ENCODE peak calls at places on chromosomes 4 and X, in ten cellular contexts. A is pancreas, F is psoas muscle, U is MM.1S, I is cardiac muscle cell, B is iPS DF 6.9, M is lower lobe of right lung, C is tibial nerve, E is H1, S is suprapubic skin. J is an unnamed sample.

GRCh38 chr4:122898370-122899150 is 23.8 kb downstream of the NUDT6 start:
- DNase-seq in A (no peak), F (no peak), U (no peak), I (no peak), B (no peak), M (no peak), C (no peak), E (no peak), S (no peak), J (peak)

GRCh38 chr4:24234288-24234848 is 344.5 kb upstream of the PPARGC1A start:
- DNase-seq in A (no peak), F (no peak), U (no peak), I (no peak), B (no peak), M (no peak), C (no peak), E (no peak), S (no peak), J (no peak)

GRCh38 chr4:41600243-41600642 is 62.3 kb downstream of the LIMCH1 start:
- DNase-seq in A (no peak), F (no peak), U (no peak), I (no peak), B (no peak), M (no peak), C (no peak), E (no peak), S (no peak), J (peak)

GRCh38 chr4:141130947-141131545 is 2.2 kb downstream of the RNF150 start:
- DNase-seq in A (no peak), F (no peak), U (no peak), I (peak), B (no peak), M (no peak), C (no peak), E (no peak), S (no peak), J (no peak)

GRCh38 chr4:146407669-146408084 is 114.1 kb downstream of the SLC10A7 start:
- DNase-seq in A (no peak), F (no peak), U (no peak), I (no peak), B (no peak), M (no peak), C (no peak), E (no peak), S (no peak), J (no peak)

GRCh38 chrX:49276671-49277519 is 7.3 kb downstream of the PPP1R3F start:
- DNase-seq in A (peak), F (no peak), U (no peak), I (no peak), B (no peak), M (no peak), C (no peak), E (no peak), S (no peak), J (no peak)

GRCh38 chrX:19708683-19709082 is 178.7 kb downstream of the SH3KBP1 start:
- DNase-seq in A (no peak), F (no peak), U (no peak), I (no peak), B (no peak), M (no peak), C (no peak), E (no peak), S (no peak), J (no peak)

GRCh38 chr4:5888222-5888701 is 4.6 kb downstream of the CRMP1 start:
- DNase-seq in A (no peak), F (no peak), U (no peak), I (peak), B (no peak), M (no peak), C (no peak), E (no peak), S (no peak), J (no peak)

GRCh38 chrX:70476934-70477733 is 32.5 kb downstream of the DLG3 start:
- DNase-seq in A (peak), F (peak), U (no peak), I (no peak), B (no peak), M (no peak), C (no peak), E (peak), S (no peak), J (peak)

GRCh38 chr4:55055529-55055928 is 69.9 kb downstream of the KDR start:
- DNase-seq in A (no peak), F (no peak), U (peak), I (no peak), B (no peak), M (no peak), C (no peak), E (no peak), S (no peak), J (no peak)

GRCh38 chr4:142567199-142567598 is 278.9 kb downstream of the INPP4B start:
- DNase-seq in A (no peak), F (no peak), U (no peak), I (peak), B (peak), M (no peak), C (no peak), E (peak), S (no peak), J (no peak)

GRCh38 chrX:154372612-154373022 is 1.8 kb downstream of the FLNA start:
- DNase-seq in A (no peak), F (no peak), U (no peak), I (peak), B (no peak), M (no peak), C (no peak), E (no peak), S (no peak), J (no peak)

DNA sequence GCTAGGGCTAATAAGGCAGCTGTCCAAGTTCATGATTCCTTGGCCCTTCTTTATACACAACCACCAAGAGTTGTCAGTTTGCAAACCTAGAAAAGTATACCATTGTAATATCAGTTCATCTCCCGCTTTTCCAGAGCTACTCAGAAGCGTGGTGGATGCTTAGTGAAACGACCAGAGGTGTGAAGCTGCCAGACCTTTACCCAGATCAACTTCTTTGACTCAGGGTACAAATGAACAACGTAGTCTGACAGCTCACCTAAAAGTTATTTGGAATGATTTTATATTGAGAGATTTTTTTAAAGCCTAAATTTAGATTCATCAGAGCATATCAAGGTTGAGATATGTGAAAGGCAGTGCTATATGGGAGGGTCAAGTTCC is 169.7 kb downstream of the CBR4 start:
- DNase-seq in A (no peak), F (no peak), U (no peak), I (no peak), B (no peak), M (no peak), C (no peak), E (no peak), S (no peak), J (no peak)
- H3K27ac ChIP-seq in A (no peak), F (peak), U (no peak), I (no peak), B (no peak), M (peak), C (peak), E (no peak), S (peak), J (no peak)

DNA sequence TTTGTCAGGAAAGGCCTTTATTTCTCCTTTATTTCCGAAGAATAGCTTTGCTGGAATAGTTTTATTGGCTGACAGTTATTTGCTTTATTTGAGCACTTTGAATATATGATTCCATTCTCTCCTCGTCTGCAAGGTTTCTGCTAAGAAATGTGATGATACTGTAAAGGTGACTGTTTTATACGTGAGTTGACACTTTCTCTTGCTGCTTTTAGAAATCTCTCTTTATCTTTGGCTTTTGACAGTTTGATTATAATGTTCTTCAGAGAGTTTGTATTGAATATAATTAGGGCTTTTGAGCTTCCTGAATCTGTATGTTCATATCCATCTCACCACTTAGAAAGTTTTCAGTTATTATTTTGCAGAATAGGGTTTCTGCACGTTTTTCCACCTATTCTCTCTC is 1003.7 kb upstream of the SLIT2 start:
- DNase-seq in A (no peak), F (no peak), U (no peak), I (no peak), B (no peak), M (no peak), C (no peak), E (no peak), S (no peak), J (no peak)
- H3K27ac ChIP-seq in A (no peak), F (no peak), U (no peak), I (no peak), B (no peak), M (no peak), C (no peak), E (no peak), S (no peak), J (no peak)

DNA sequence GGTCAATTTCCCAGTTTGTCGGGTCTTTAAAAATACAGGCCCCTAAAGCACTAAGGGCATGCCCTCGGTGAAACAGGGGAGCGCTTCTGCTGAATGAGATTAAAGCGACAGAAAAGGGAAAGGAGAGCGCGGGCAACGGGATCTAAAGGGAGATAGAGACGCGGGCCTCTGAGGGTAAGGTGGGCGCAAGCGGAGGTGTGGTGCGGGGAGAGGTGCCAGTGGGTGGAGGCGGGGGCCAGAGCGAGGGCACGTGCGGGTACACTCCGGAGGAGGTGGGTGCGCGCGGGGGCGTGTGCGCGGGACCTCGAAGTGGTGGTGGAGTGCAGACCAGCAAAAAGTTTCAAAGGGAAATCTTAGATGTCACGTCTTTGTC is 777 bp upstream of the TET2 start:
- DNase-seq in A (peak), F (no peak), U (no peak), I (peak), B (no peak), M (peak), C (no peak), E (no peak), S (peak), J (no peak)
- H3K27ac ChIP-seq in A (peak), F (peak), U (no peak), I (no peak), B (no peak), M (peak), C (peak), E (no peak), S (peak), J (no peak)

GRCh38 chr4:39497909-39498723 is 29.1 kb downstream of the UGDH start:
- DNase-seq in A (no peak), F (no peak), U (no peak), I (no peak), B (no peak), M (no peak), C (no peak), E (no peak), S (no peak), J (no peak)
- H3K27ac ChIP-seq in A (no peak), F (no peak), U (no peak), I (peak), B (no peak), M (no peak), C (no peak), E (no peak), S (no peak), J (peak)

DNA sequence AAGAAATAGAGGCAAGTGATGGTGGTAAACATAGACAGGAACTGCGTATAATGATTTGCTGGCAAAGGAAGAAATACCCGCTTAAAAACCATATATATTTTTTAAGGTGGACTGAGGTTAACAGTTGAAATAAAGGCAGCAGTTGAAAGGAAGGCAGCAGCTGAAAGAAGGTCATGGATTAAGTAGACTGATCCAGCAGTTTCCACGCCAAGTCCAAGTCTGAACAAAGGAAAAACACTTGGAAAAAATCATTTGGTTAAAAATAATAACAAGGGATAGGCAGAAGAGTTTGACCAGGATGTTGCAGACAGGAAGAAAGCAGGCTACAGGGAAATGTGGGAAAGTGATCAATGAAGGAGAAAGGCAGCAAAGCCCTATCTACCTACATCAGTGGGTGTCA is 93.6 kb downstream of the AMELX start:
- DNase-seq in A (no peak), F (no peak), U (no peak), I (no peak), B (no peak), M (no peak), C (no peak), E (no peak), S (no peak), J (no peak)
- H3K27ac ChIP-seq in A (no peak), F (no peak), U (no peak), I (no peak), B (no peak), M (no peak), C (peak), E (no peak), S (no peak), J (no peak)

DNA sequence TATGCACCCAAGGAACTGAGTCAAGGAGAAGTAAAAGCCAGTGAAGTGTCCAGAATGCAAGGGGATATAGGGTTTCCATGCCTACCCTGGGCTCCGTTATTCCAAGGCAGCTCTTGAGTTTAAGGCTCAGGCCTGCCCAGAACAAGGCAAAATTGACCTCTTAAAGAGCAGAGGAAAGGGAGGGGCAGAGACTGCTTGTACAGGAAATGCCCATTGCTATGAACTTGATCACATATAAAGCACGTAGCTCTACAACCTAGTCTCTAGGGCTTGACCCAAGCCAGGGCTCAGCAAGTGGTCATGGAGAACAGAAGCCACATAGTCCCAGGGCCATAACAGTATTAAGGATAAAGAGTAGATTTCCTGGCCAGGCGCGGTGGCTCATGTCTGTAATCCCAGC is 58.2 kb upstream of the MSN start:
- DNase-seq in A (no peak), F (no peak), U (no peak), I (no peak), B (no peak), M (no peak), C (no peak), E (no peak), S (no peak), J (no peak)
- H3K27ac ChIP-seq in A (no peak), F (no peak), U (no peak), I (no peak), B (no peak), M (peak), C (no peak), E (no peak), S (no peak), J (no peak)

DNA sequence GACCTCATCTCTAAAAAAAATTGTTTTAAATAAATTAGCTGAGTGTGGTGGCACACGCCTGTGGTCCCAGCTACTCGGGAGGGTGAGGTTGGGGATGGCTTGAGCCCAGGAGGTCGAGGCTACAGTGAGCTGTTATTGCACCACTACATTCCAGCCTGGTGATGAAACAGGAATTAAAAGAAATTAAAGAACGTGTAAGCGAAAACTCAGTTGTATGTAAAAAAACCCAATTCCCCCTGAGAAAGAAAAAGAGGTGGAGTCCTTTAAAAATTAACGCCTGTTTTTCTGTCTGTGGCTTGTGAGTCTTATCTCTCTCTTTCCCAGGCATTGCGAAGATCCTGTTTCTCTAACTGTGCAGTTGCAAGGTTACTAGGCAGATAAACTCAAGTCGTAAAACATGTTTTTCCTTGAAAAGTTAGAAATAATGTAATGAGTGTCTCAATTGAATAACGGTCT is 22.1 kb downstream of the EPGN start:
- DNase-seq in A (no peak), F (no peak), U (no peak), I (no peak), B (no peak), M (no peak), C (no peak), E (no peak), S (no peak), J (no peak)
- H3K27ac ChIP-seq in A (no peak), F (no peak), U (no peak), I (no peak), B (no peak), M (no peak), C (no peak), E (no peak), S (no peak), J (no peak)

DNA sequence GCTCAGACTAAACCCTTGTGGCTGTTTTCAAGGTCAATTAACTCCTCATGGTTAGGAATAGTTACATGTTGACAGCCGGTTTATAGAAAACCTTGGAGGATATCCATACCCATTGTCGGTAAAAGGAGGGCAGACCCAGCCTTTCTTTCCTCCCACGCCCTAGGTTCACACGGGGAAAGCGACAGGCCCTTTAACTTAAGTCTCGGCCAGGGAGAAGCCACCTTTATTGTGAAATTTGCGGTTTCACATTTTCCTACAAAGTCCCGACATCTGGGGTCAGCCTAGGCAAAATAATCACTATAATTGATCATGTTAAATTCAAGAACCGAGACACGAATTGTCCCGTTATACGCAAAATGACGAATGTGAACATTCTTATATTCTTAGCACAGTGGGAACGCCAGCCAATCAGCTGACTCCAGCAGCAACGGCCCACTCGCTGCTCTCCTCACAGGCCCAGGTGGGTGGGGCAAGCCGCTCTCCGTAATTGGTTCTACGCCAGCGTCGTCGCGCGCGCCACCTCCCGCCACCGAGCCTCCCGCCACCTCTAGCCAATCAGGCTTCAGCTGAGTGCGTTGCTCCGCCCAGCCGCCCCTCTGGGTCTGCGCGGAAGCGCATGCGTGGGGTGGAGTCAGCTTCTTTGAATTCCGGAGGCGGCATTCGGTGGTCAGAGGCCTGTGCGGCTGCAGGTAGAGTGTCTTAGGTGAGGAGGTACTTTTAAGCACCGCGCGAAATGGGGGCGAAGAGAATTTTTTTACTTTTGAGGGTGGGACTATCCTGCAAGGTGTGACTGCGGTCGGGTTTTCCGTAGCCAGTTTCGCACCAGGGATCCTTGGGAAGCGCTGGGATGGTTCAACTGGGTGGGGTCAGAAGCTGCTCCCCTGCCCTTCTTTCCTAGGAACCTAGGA is at the start of gene CENPI:
- DNase-seq in A (peak), F (peak), U (peak), I (peak), B (peak), M (peak), C (peak), E (peak), S (peak), J (peak)
- H3K27ac ChIP-seq in A (no peak), F (peak), U (peak), I (peak), B (no peak), M (peak), C (peak), E (peak), S (peak), J (no peak)